ENCODE peak calls at places on chromosomes 12 and 14, in nine cellular contexts. T is smooth muscle cell of the brain vasculature; S is EH; Z is activated T-helper 1 cell treated with Interleukin-2 at 50 U/mL for 16 hours; N is stimulated activated CD8-positive, alpha-beta memory T cell treated with anti-CD3 and anti-CD28 coated beads, Interleukin-15, amount 100 ng/mL, for 1 hour; E is activated naive CD4-positive, alpha-beta T cell treated with anti-CD3 and anti-CD28 coated beads, Interleukin-2, amount 50 U/mL, for 72 hours; D is IMR-90; R is nephron progenitor cell; H is endothelial cell of umbilical vein. X is an unnamed sample.
A peak's percentile ranks its signal among the peaks of the same experiment; 100 is the strongest.

GRCh38 chr14:75258079-75258802 is 20.4 kb upstream of the FOS start:
- DNase-seq in N (no peak), E (no peak), T (no peak), H (no peak), S (peak; percentile 38), R (no peak), D (peak; percentile 59), Z (no peak), X (no peak)

GRCh38 chr14:38255408-38255672 is 553 bp downstream of the CLEC14A start:
- DNase-seq in D (no peak), H (no peak), R (peak; percentile 51), S (no peak), N (no peak), T (no peak), Z (no peak), E (no peak), X (no peak)

GRCh38 chr12:116361404-116362223 is 84.1 kb upstream of the MED13L start:
- DNase-seq in E (no peak), H (no peak), N (no peak), S (no peak), R (no peak), D (no peak), T (no peak), Z (no peak), X (no peak)

GRCh38 chr12:19311165-19311564 is 128.1 kb upstream of the AEBP2 start:
- DNase-seq in D (no peak), Z (no peak), E (no peak), H (no peak), T (no peak), N (no peak), R (no peak), S (no peak), X (no peak)

GRCh38 chr14:80850197-80850814 is 91.2 kb downstream of the CEP128 start:
- DNase-seq in Z (no peak), N (no peak), H (peak; percentile 63), R (no peak), E (no peak), T (peak; percentile 47), D (peak; percentile 68), S (peak; percentile 55), X (no peak)

GRCh38 chr12:24561411-24561871 is 387.5 kb downstream of the BCAT1 start:
- DNase-seq in N (no peak), E (no peak), Z (no peak), H (no peak), S (peak; percentile 52), D (peak; percentile 65), R (peak; percentile 12), T (no peak), X (no peak)

GRCh38 chr14:79320561-79320960 is 890.7 kb downstream of the DIO2 start:
- DNase-seq in Z (no peak), N (no peak), R (no peak), S (no peak), E (no peak), D (no peak), H (no peak), T (no peak), X (no peak)

GRCh38 chr12:116171549-116171948 is 105.9 kb downstream of the MED13L start:
- DNase-seq in H (peak; percentile 46), T (no peak), D (peak; percentile 54), N (no peak), S (peak; percentile 63), R (no peak), Z (no peak), E (no peak), X (no peak)

GRCh38 chr12:3636328-3636727 is 116.6 kb downstream of the CRACR2A start:
- DNase-seq in R (no peak), E (no peak), Z (no peak), T (no peak), D (no peak), N (no peak), S (no peak), H (no peak), X (no peak)

GRCh38 chr12:92142251-92142896 is 3.3 kb downstream of the BTG1 start:
- DNase-seq in R (no peak), E (no peak), D (no peak), H (peak; percentile 29), S (no peak), Z (no peak), N (no peak), T (no peak), X (no peak)

GRCh38 chr12:12645485-12645884 is 33.8 kb downstream of the CREBL2 start:
- DNase-seq in E (no peak), D (peak; percentile 40), R (no peak), T (no peak), N (no peak), S (peak; percentile 52), H (peak; percentile 6), Z (peak; percentile 8), X (no peak)

GRCh38 chr14:92058006-92058917 is 18.4 kb upstream of the TRIP11 start:
- DNase-seq in E (no peak), H (no peak), D (no peak), R (no peak), Z (no peak), T (no peak), N (no peak), S (no peak), X (no peak)

GRCh38 chr14:69708586-69709169 is 58.3 kb upstream of the SRSF5 start:
- DNase-seq in D (no peak), R (peak; percentile 37), S (peak; percentile 24), H (no peak), T (no peak), Z (no peak), E (no peak), N (no peak), X (no peak)

GRCh38 chr12:65640489-65640901 is 183.8 kb upstream of the HMGA2 start:
- DNase-seq in D (peak; percentile 64), R (no peak), H (no peak), S (peak; percentile 31), Z (no peak), N (no peak), T (peak; percentile 97), E (no peak), X (no peak)